ENCODE peak calls at places on chromosomes 5 and 9, in eight cellular contexts. S, L, X, G, R, Y, W and Z are unnamed samples.

GRCh38 chr9:90074319-90074962 is 469.6 kb downstream of the GADD45G start:
- DNase-seq in L (no peak), S (no peak), R (no peak), W (no peak), X (no peak), G (no peak), Y (no peak), Z (no peak)

GRCh38 chr9:71741841-71742648 is 26.3 kb downstream of the CEMIP2 start:
- DNase-seq in G (peak; percentile 93), X (peak; percentile 78), L (peak; percentile 92), S (no peak), R (no peak), Y (peak; percentile 33), W (no peak), Z (no peak)

GRCh38 chr5:75524071-75524470 is 12.4 kb downstream of the POLK start:
- DNase-seq in X (no peak), Y (peak; percentile 38), W (no peak), S (no peak), G (no peak), R (no peak), L (no peak), Z (no peak)

GRCh38 chr9:91495450-91495849 is 71.8 kb upstream of the NFIL3 start:
- DNase-seq in X (peak; percentile 89), G (peak; percentile 98), R (peak; percentile 89), W (no peak), Y (peak; percentile 62), S (no peak), L (peak; percentile 92), Z (peak; percentile 97)

GRCh38 chr9:120637919-120638318 is 58.0 kb upstream of the CDK5RAP2 start:
- DNase-seq in Y (no peak), S (no peak), X (no peak), G (no peak), W (no peak), R (no peak), L (no peak), Z (no peak)

GRCh38 chr5:125058185-125058826 is 311.9 kb upstream of the ZNF608 start:
- DNase-seq in L (peak; percentile 56), Y (no peak), R (no peak), S (no peak), G (peak; percentile 69), W (no peak), X (peak; percentile 68), Z (peak; percentile 15)

GRCh38 chr9:119933191-119933590 is 564.0 kb upstream of the BRINP1 start:
- DNase-seq in G (no peak), Y (no peak), L (no peak), R (no peak), S (no peak), W (no peak), X (no peak), Z (no peak)

GRCh38 chr5:140633081-140633471 is at the start of gene CD14:
- DNase-seq in S (no peak), Y (peak; percentile 77), X (peak; percentile 40), W (peak; percentile 66), G (no peak), L (peak; percentile 39), R (no peak), Z (peak; percentile 57)

GRCh38 chr5:174273325-174273724 is 227.8 kb downstream of the NSG2 start:
- DNase-seq in Y (no peak), L (no peak), X (no peak), S (no peak), G (no peak), R (no peak), W (no peak), Z (no peak)

GRCh38 chr5:174272671-174273070 is 227.2 kb downstream of the NSG2 start:
- DNase-seq in S (no peak), L (no peak), Y (no peak), R (no peak), W (no peak), G (no peak), X (no peak), Z (no peak)

GRCh38 chr5:174271316-174271715 is 225.8 kb downstream of the NSG2 start:
- DNase-seq in X (no peak), Y (peak; percentile 1), L (no peak), R (no peak), S (no peak), W (no peak), G (no peak), Z (no peak)

GRCh38 chr5:174281089-174281488 is 235.6 kb downstream of the NSG2 start:
- DNase-seq in G (no peak), S (no peak), W (no peak), Y (no peak), X (no peak), L (no peak), R (no peak), Z (no peak)

DNA sequence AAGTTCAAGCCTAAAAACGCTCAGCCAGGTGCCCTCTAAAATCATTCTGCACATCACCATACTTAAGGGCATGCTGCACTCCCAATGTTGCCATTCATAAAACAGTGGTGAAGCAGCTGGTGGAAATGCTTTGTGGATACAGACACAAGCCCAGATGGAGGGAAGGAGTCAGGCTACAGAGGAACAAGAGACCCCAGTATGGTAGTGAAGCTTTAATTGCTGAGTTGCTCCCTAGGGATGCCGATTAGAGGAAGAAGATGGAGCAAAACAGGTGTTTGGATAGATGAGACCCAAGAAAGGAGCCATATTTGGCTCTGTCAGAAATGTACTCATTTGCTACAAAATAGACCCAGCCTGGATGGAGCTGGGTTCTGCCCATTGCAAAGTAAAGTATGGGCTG is 230.5 kb downstream of the NSG2 start:
- DNase-seq in W (no peak), R (no peak), S (no peak), L (no peak), X (no peak), G (no peak), Y (no peak), Z (no peak)
- TF ChIP-seq CTCF in W (no peak), R (no peak), S (no peak), L (no peak), X (no peak), G (no peak), Y (no peak), Z (no peak)

DNA sequence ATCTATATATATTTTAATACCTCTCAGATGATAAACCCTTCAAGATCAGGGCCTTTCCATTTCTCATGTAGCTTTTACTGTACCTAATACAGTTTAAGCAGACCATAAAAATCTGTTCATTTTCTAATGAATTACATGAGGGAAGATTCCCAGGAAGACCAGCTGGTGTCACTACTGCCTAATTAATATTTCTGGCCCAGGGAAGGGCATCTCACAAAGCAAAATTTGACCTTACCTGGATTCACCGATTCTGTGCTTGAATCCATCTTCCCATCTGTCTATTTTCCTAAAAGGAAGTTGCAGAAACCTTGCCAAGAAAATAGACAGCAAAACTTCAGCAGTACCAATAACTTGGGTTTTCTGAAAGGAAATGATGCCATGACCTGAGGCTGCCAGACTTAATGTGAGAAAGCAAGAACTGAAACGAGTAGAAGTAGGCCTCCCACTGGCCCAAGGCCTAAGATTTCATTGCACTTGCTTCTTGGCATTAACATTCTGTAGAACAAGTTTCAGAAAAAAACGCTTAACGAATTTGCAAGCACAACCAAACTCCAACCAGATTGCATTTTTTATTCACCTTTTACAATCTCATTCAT is 83.0 kb upstream of the GLIS3 start:
- DNase-seq in R (no peak), Y (peak; percentile 54), S (no peak), W (no peak), L (peak; percentile 60), X (peak; percentile 55), G (peak; percentile 23), Z (peak; percentile 18)
- TF ChIP-seq CTCF in R (peak; percentile 52), Y (peak; percentile 65), S (peak; percentile 47), W (peak; percentile 57), L (peak; percentile 57), X (peak; percentile 61), G (peak; percentile 67), Z (peak; percentile 77)

GRCh38 chr5:180343846-180344327 is 9.2 kb downstream of the GFPT2 start:
- DNase-seq in X (peak; percentile 78), G (no peak), Y (no peak), R (no peak), L (peak; percentile 83), S (no peak), W (peak; percentile 56), Z (no peak)

GRCh38 chr5:180344393-180344999 is 8.6 kb downstream of the GFPT2 start:
- DNase-seq in S (no peak), Y (no peak), L (no peak), G (no peak), R (no peak), W (no peak), X (no peak), Z (no peak)

GRCh38 chr5:180341595-180341994 is 11.5 kb downstream of the GFPT2 start:
- DNase-seq in L (no peak), X (no peak), G (no peak), R (no peak), S (no peak), Y (no peak), W (no peak), Z (no peak)

GRCh38 chr5:180345186-180345585 is 8.0 kb downstream of the GFPT2 start:
- DNase-seq in Y (no peak), L (no peak), G (no peak), R (no peak), W (no peak), X (no peak), S (no peak), Z (no peak)

DNA sequence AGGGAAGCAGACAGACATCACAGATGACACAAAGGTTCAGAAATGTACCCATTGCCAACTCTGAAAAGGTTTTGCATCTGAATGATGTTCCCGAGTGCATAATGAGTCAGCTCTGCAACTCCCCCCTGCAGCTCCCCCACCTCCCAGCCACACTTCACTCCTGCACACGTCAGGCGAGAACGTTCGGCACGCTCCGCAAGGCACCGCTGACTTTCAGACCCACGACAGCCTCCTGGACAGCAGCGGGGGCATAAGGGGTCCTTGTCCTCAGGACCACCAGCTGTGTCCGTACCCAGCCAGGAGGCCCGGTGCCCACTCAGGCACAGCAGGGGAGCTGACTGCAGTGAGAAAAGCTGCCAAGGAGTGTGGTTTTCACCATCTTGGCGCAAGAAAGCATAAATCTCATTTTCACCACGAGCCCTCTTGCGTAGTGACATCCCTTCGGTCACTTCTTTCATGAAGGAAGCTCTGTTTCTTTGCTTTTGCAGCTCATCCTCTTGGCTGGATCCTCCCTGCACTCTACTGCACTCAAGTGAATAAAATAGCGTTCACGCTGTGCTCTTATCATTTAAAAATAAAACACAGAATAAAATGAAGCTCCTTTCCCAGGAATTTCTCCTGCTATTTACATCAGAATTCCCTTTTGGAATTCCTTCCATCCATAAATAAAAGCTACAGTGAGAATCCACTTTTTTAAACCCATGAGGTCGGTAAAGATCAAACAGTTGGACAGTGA is 9.9 kb downstream of the GFPT2 start:
- DNase-seq in R (no peak), S (peak; percentile 26), Y (no peak), X (peak; percentile 78), L (peak; percentile 74), W (no peak), G (peak; percentile 41), Z (no peak)
- TF ChIP-seq CTCF in R (no peak), S (no peak), Y (no peak), X (no peak), L (no peak), W (no peak), G (no peak), Z (no peak)

GRCh38 chr9:98709968-98710965 is 1.5 kb upstream of the GABBR2 start:
- DNase-seq in R (peak; percentile 10), G (peak; percentile 73), L (peak; percentile 82), Y (peak; percentile 67), W (no peak), S (peak; percentile 59), X (peak; percentile 83), Z (peak; percentile 48)

GRCh38 chr9:98708933-98709911 is at the start of gene GABBR2:
- DNase-seq in X (no peak), L (no peak), W (no peak), Y (no peak), G (peak; percentile 4), R (no peak), S (peak; percentile 59), Z (no peak)

GRCh38 chr9:98706651-98707103 is 2.1 kb downstream of the GABBR2 start:
- DNase-seq in W (no peak), X (peak; percentile 61), G (peak; percentile 52), Y (peak; percentile 25), R (no peak), L (peak; percentile 33), S (no peak), Z (no peak)

GRCh38 chr9:98708103-98708932 is 417 bp downstream of the GABBR2 start:
- DNase-seq in Y (no peak), R (no peak), X (no peak), G (no peak), W (no peak), S (no peak), L (no peak), Z (no peak)

GRCh38 chr9:98707158-98708102 is 1.3 kb downstream of the GABBR2 start:
- DNase-seq in R (peak; percentile 16), W (peak; percentile 18), G (peak; percentile 85), S (peak; percentile 82), Y (peak; percentile 70), L (peak; percentile 86), X (peak; percentile 89), Z (peak; percentile 50)
- TF ChIP-seq CTCF in R (peak; percentile 73), W (peak; percentile 8), G (peak; percentile 79), S (peak; percentile 66), Y (no peak), L (peak; percentile 70), X (peak; percentile 69), Z (peak; percentile 87)